ENCODE peak calls at places on chromosomes 12 and 14, in five cellular contexts. G is IMR-90, Z is heart left ventricle, M is spleen, O is endothelial cell of umbilical vein. F is an unnamed sample. For H3K4me1, the result is how much of the 10 kb centered on the place peaks cover.

GRCh38 chr14:80215756-80216581 is 4.7 kb upstream of the DIO2 start:
- DNase-seq in M (no peak), G (peak), Z (peak), O (no peak), F (no peak)

GRCh38 chr14:91237219-91237618 is 7.3 kb downstream of the GPR68 start:
- DNase-seq in G (peak), O (peak), Z (no peak), M (no peak), F (no peak)

GRCh38 chr12:95205685-95206084 is 11.6 kb downstream of the FGD6 start:
- DNase-seq in G (peak), O (peak), Z (peak), M (no peak), F (no peak)

GRCh38 chr12:132327351-132328171 is 1.8 kb downstream of the GALNT9 start:
- DNase-seq in M (no peak), G (peak), O (peak), Z (no peak), F (no peak)

GRCh38 chr12:108193922-108194321 is 64.8 kb downstream of the WSCD2 start:
- DNase-seq in M (no peak), O (peak), G (peak), Z (no peak), F (no peak)

GRCh38 chr14:89908712-89909450 is 45.6 kb downstream of the EFCAB11 start:
- DNase-seq in M (no peak), G (no peak), Z (no peak), O (no peak), F (no peak)

GRCh38 chr12:93678779-93679178 is 1.6 kb downstream of the CRADD start:
- DNase-seq in G (no peak), M (no peak), Z (no peak), O (no peak), F (no peak)

GRCh38 chr14:45680531-45680930 is 427.5 kb upstream of the MIS18BP1 start:
- DNase-seq in G (no peak), Z (no peak), M (no peak), O (no peak), F (no peak)

GRCh38 chr14:21054123-21054767 is 3.4 kb upstream of the RNASE8 start:
- DNase-seq in O (no peak), G (no peak), Z (no peak), M (no peak), F (no peak)

GRCh38 chr14:46920542-46920941 is 269.0 kb upstream of the RPL10L start:
- DNase-seq in G (no peak), Z (no peak), M (no peak), O (no peak), F (no peak)

GRCh38 chr14:99968931-99969330 is 96.3 kb upstream of the EVL start:
- DNase-seq in Z (peak), O (no peak), M (no peak), G (peak), F (no peak)

GRCh38 chr12:24943947-24944597 is 4.8 kb downstream of the BCAT1 start:
- DNase-seq in Z (no peak), O (peak), G (peak), M (no peak), F (no peak)

GRCh38 chr12:24937553-24938244 is 11.2 kb downstream of the BCAT1 start:
- DNase-seq in M (no peak), Z (no peak), G (peak), O (no peak), F (no peak)

GRCh38 chr12:24940157-24940556 is 8.7 kb downstream of the BCAT1 start:
- DNase-seq in Z (no peak), O (no peak), M (no peak), G (no peak), F (no peak)

GRCh38 chr12:24933694-24934407 is 15.1 kb downstream of the BCAT1 start:
- DNase-seq in G (no peak), M (no peak), Z (no peak), O (no peak), F (no peak)

DNA sequence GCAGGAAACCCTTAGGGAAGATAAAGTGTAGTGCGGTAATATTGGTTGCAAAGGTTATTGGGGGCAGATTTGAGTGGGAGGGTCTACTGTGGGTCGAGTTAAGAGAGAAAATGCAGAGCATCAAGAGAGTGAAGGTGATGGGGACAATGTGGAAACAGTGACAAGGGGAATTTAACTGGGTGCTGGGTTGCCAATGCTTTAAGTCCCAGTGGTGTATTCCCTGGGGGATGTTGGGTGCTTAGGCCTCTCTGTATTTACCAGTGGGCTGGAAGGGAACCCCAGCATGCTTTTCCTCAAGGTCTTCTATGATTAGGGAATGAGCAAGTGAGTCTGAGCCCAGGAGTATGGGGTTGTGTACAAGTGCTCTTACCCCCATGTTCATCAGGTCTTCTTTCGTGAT is 10.6 kb downstream of the BCAT1 start:
- DNase-seq in Z (no peak), M (no peak), G (no peak), O (no peak), F (no peak)
- TF ChIP-seq POLR2A in Z (no peak), M (no peak), G (no peak), O (no peak), F (no peak)

DNA sequence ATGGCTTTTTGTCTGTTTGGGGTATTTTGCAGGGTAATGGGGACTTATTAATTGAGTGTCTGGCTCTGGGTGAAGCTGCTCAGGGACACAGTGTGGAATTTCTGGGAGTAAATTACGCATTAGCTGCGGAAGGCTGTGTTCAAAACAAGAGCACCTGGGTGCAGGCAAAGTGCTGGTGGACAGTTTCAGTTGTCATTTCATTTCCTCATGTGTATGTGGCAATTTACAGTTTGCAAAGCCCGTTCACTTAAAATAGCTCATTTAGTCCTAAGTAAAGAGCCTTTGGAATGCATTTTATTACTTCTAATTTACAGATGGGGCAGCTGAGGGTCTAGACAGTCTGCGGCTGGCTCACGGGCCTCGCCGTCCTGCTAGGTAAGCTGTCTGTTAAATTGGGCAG is 546.8 kb downstream of the BCL11B start:
- DNase-seq in M (no peak), G (no peak), Z (no peak), O (no peak), F (no peak)
- H3K4me1 ChIP-seq in M (under half), G (under half), Z (under half), O (under half), F (under half)

DNA sequence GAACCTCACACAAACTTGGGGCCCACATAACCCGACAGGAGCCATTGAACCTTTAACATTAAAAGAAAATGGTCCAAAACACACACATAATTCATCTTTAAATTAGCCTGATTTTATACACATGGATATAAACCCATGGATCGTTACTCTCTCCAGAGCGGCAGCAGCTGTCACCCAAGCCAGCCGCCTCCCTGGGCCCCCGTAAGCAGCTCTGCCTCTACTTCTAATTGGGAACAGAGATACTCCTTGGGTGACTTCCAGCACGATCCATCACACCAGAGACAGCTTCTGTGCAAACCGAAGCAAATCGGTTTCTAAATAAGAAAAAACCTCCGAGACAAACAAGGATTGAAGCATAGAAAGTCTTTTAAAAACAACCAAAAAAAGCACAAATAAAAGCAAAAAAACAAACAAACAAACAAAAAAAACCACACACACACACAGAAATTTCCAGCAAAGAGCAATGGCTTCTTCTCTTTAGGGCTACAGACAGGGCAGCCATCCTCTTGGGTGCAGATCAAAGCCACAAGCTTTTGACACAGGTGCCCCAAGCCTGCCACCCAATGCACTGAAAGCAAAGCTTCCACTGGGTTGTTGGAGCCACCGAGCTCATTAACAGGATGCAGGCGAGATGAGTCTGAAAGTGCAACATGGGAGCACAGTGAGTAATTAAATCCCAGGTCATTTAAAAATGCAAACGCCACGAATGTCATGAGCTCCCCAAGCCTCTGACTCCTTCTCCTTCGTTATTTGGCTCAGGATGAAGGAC is 156.9 kb downstream of the DPF3 start:
- DNase-seq in M (no peak), G (no peak), Z (no peak), O (no peak), F (no peak)
- TF ChIP-seq CTCF in M (no peak), G (no peak), Z (no peak), O (no peak), F (no peak)

GRCh38 chr12:124659003-124659402 is 91.6 kb upstream of the NCOR2 start:
- DNase-seq in Z (no peak), O (no peak), G (no peak), M (no peak), F (no peak)
- TF ChIP-seq POLR2A in Z (no peak), O (no peak), G (no peak), M (no peak), F (no peak)

DNA sequence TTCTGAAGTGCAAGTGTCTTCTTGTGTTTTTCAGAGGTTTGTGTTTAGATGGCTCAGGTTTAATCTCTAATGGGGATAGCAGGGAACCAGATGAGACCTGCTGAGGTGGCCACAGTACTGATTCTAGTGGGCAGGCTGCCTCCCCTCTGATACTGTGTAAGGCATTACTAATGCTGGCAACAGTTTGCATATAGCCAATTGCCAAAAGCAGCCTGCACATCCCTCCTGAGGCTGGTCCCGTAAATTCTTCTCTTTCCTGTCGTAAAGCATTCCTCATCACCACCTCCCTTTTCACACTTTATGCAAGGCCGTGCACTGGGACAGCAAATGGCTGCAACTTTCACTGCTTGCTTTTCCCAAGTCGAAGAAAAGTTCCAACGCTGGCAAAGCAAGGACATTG is 178.4 kb upstream of the HIF1A start:
- DNase-seq in O (peak), M (no peak), Z (no peak), G (no peak), F (no peak)
- H3K4me1 ChIP-seq in O (under half), M (under half), Z (half or more), G (under half), F (half or more)

GRCh38 chr12:48978291-48978740 is at the start of gene WNT1:
- DNase-seq in G (no peak), O (no peak), M (no peak), Z (no peak), F (no peak)

GRCh38 chr12:48980389-48980952 is 2.3 kb downstream of the WNT1 start:
- DNase-seq in Z (no peak), M (no peak), O (no peak), G (no peak), F (no peak)

GRCh38 chr12:48979602-48980388 is 1.7 kb downstream of the WNT1 start:
- DNase-seq in M (peak), G (no peak), O (no peak), Z (no peak), F (no peak)

GRCh38 chr12:48978741-48979601 is 849 bp downstream of the WNT1 start:
- DNase-seq in G (no peak), M (no peak), Z (no peak), O (no peak), F (no peak)

GRCh38 chr12:48977290-48978281 is 536 bp upstream of the WNT1 start:
- DNase-seq in G (peak), M (peak), O (no peak), Z (no peak), F (no peak)
- TF ChIP-seq CTCF in G (peak), M (peak), O (peak), Z (peak), F (peak)

GRCh38 chr12:57898308-57898970 is 42.9 kb upstream of the ATP23 start:
- DNase-seq in G (peak), O (peak), Z (no peak), M (no peak), F (no peak)

GRCh38 chr12:57896139-57896436 is 45.3 kb upstream of the ATP23 start:
- DNase-seq in Z (no peak), O (no peak), G (no peak), M (no peak), F (no peak)

GRCh38 chr12:57895337-57896138 is 45.8 kb upstream of the ATP23 start:
- DNase-seq in G (peak), Z (no peak), O (no peak), M (no peak), F (no peak)

GRCh38 chr12:57897296-57897974 is 43.9 kb upstream of the ATP23 start:
- DNase-seq in G (no peak), Z (no peak), O (no peak), M (no peak), F (no peak)

DNA sequence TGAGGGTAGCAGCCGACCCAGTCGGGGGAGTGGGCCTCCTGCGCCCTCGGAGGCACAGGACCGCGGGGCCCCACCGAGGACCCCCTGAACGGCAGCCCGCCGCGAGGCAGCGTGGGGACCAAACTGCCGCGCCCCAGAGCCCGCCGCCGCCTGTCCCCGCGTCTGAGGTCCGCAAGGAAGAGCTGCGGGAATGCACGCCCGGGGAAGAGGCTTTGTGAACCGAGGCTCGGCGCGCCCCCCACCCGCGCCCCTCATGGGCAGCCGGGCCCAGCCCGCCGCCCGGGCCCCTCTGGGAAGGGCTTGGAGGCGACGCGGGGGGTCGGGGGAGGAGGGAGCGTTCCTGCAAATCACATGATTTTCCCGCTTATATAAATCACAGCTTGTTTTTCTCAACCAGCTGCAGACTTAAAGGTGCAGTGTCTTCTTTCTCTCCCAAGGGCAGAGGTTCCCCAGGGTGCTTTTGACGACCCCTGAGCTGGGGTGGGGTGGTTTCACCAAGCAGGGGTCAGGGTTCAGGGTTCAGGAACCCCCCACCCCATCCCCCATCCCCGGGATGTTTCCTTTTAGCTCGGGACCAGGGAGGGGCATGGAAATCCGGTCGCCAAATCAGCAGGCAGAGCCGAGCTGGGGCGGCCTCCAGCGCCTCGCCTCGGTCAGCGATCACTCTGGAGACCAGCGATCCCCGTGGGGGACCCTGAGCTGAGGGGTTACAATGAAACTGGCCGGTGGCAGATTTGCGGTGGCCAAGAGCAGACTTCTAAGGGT is 44.7 kb upstream of the ATP23 start:
- DNase-seq in G (peak), O (peak), Z (peak), M (peak), F (no peak)
- TF ChIP-seq POLR2A in G (no peak), O (peak), Z (peak), M (no peak), F (peak)